ENCODE peak calls at places on chromosomes 13 and 19, in nine cellular contexts. One of them, this sample, is unnamed.

GRCh38 chr19:36605839-36606478 is 846 bp downstream of the ZNF382 start:
- DNase-seq in GM12878: peak; percentile 19
- DNase-seq in sigmoid colon: no peak
- DNase-seq in breast epithelium: no peak
- DNase-seq in stomach: no peak
- DNase-seq in HCT116: no peak
- DNase-seq in prostate gland: no peak
- DNase-seq in HL-60: peak; percentile 22
- DNase-seq in transverse colon: no peak
- DNase-seq in this sample: no peak

GRCh38 chr13:40058757-40059236 is 403.3 kb downstream of the COG6 start:
- DNase-seq in HL-60: no peak
- DNase-seq in GM12878: peak; percentile 61
- DNase-seq in HCT116: no peak
- DNase-seq in breast epithelium: no peak
- DNase-seq in stomach: no peak
- DNase-seq in prostate gland: no peak
- DNase-seq in sigmoid colon: no peak
- DNase-seq in transverse colon: no peak
- DNase-seq in this sample: no peak

GRCh38 chr19:29715695-29716581 is 877 bp upstream of the C19orf12 start:
- DNase-seq in GM12878: no peak
- DNase-seq in sigmoid colon: no peak
- DNase-seq in stomach: no peak
- DNase-seq in prostate gland: no peak
- DNase-seq in HL-60: peak; percentile 16
- DNase-seq in breast epithelium: no peak
- DNase-seq in transverse colon: peak; percentile 42
- DNase-seq in HCT116: no peak
- DNase-seq in this sample: no peak

GRCh38 chr19:47243776-47244547 is 12.4 kb upstream of the CCDC9 start:
- DNase-seq in prostate gland: peak; percentile 79
- DNase-seq in transverse colon: peak; percentile 92
- DNase-seq in HCT116: peak; percentile 85
- DNase-seq in breast epithelium: peak; percentile 89
- DNase-seq in stomach: peak; percentile 91
- DNase-seq in HL-60: peak; percentile 95
- DNase-seq in GM12878: no peak
- DNase-seq in sigmoid colon: peak; percentile 97
- DNase-seq in this sample: peak; percentile 94

GRCh38 chr13:84845875-84846619 is 953.2 kb downstream of the SLITRK6 start:
- DNase-seq in sigmoid colon: no peak
- DNase-seq in stomach: no peak
- DNase-seq in prostate gland: no peak
- DNase-seq in HL-60: no peak
- DNase-seq in GM12878: no peak
- DNase-seq in HCT116: no peak
- DNase-seq in breast epithelium: no peak
- DNase-seq in transverse colon: no peak
- DNase-seq in this sample: no peak

GRCh38 chr13:54185785-54186184 is 1157.2 kb downstream of the OLFM4 start:
- DNase-seq in breast epithelium: no peak
- DNase-seq in GM12878: no peak
- DNase-seq in stomach: no peak
- DNase-seq in sigmoid colon: no peak
- DNase-seq in HCT116: no peak
- DNase-seq in prostate gland: no peak
- DNase-seq in transverse colon: no peak
- DNase-seq in HL-60: no peak
- DNase-seq in this sample: no peak

GRCh38 chr13:112652512-112653458 is 37.1 kb upstream of the ATP11A start:
- DNase-seq in prostate gland: no peak
- DNase-seq in stomach: no peak
- DNase-seq in transverse colon: no peak
- DNase-seq in breast epithelium: no peak
- DNase-seq in HL-60: no peak
- DNase-seq in GM12878: no peak
- DNase-seq in sigmoid colon: no peak
- DNase-seq in HCT116: no peak
- DNase-seq in this sample: no peak

GRCh38 chr19:42080764-42081375 is 4.9 kb downstream of the ZNF574 start:
- DNase-seq in HL-60: no peak
- DNase-seq in prostate gland: no peak
- DNase-seq in GM12878: no peak
- DNase-seq in HCT116: no peak
- DNase-seq in transverse colon: no peak
- DNase-seq in stomach: no peak
- DNase-seq in sigmoid colon: no peak
- DNase-seq in breast epithelium: no peak
- DNase-seq in this sample: no peak

GRCh38 chr13:63901630-63902029 is 2486.0 kb upstream of the PCDH20 start:
- DNase-seq in sigmoid colon: no peak
- DNase-seq in HL-60: no peak
- DNase-seq in transverse colon: no peak
- DNase-seq in prostate gland: no peak
- DNase-seq in HCT116: no peak
- DNase-seq in breast epithelium: no peak
- DNase-seq in GM12878: no peak
- DNase-seq in stomach: no peak
- DNase-seq in this sample: no peak

GRCh38 chr13:30689752-30690151 is 45.6 kb upstream of the ALOX5AP start:
- DNase-seq in stomach: no peak
- DNase-seq in transverse colon: no peak
- DNase-seq in prostate gland: no peak
- DNase-seq in breast epithelium: no peak
- DNase-seq in HCT116: no peak
- DNase-seq in sigmoid colon: no peak
- DNase-seq in HL-60: no peak
- DNase-seq in GM12878: no peak
- DNase-seq in this sample: no peak

GRCh38 chr19:39778763-39779162 is at the start of gene LEUTX:
- DNase-seq in sigmoid colon: no peak
- DNase-seq in stomach: no peak
- DNase-seq in HCT116: no peak
- DNase-seq in HL-60: no peak
- DNase-seq in breast epithelium: no peak
- DNase-seq in prostate gland: no peak
- DNase-seq in transverse colon: no peak
- DNase-seq in GM12878: peak; percentile 55
- DNase-seq in this sample: no peak

GRCh38 chr13:74644239-74644638 is 510.0 kb upstream of the KLF12 start:
- DNase-seq in HL-60: no peak
- DNase-seq in transverse colon: no peak
- DNase-seq in HCT116: no peak
- DNase-seq in stomach: no peak
- DNase-seq in GM12878: no peak
- DNase-seq in sigmoid colon: no peak
- DNase-seq in breast epithelium: no peak
- DNase-seq in prostate gland: no peak
- DNase-seq in this sample: no peak

GRCh38 chr13:51761638-51762350 is 42.2 kb downstream of the DHRS12 start:
- DNase-seq in stomach: no peak
- DNase-seq in HCT116: no peak
- DNase-seq in prostate gland: no peak
- DNase-seq in HL-60: no peak
- DNase-seq in breast epithelium: no peak
- DNase-seq in transverse colon: no peak
- DNase-seq in sigmoid colon: no peak
- DNase-seq in GM12878: no peak
- DNase-seq in this sample: no peak

GRCh38 chr19:14614099-14614412 is 31.2 kb downstream of the CLEC17A start:
- DNase-seq in GM12878: peak; percentile 38
- DNase-seq in sigmoid colon: no peak
- DNase-seq in breast epithelium: no peak
- DNase-seq in transverse colon: no peak
- DNase-seq in stomach: no peak
- DNase-seq in HL-60: peak; percentile 71
- DNase-seq in HCT116: no peak
- DNase-seq in prostate gland: no peak
- DNase-seq in this sample: no peak

GRCh38 chr19:24054044-24054935 is 32.7 kb upstream of the ZNF254 start:
- DNase-seq in HL-60: no peak
- DNase-seq in transverse colon: no peak
- DNase-seq in breast epithelium: peak; percentile 35
- DNase-seq in sigmoid colon: no peak
- DNase-seq in GM12878: no peak
- DNase-seq in stomach: no peak
- DNase-seq in prostate gland: no peak
- DNase-seq in HCT116: peak; percentile 24
- DNase-seq in this sample: no peak

GRCh38 chr13:41561179-41561578 is 103.8 kb downstream of the RGCC start:
- DNase-seq in prostate gland: no peak
- DNase-seq in HL-60: no peak
- DNase-seq in breast epithelium: no peak
- DNase-seq in HCT116: no peak
- DNase-seq in sigmoid colon: no peak
- DNase-seq in transverse colon: no peak
- DNase-seq in stomach: no peak
- DNase-seq in GM12878: no peak
- DNase-seq in this sample: no peak

GRCh38 chr19:4720037-4720700 is 3.5 kb downstream of the DPP9 start:
- DNase-seq in HCT116: no peak
- DNase-seq in GM12878: no peak
- DNase-seq in stomach: no peak
- DNase-seq in transverse colon: no peak
- DNase-seq in breast epithelium: no peak
- DNase-seq in prostate gland: no peak
- DNase-seq in sigmoid colon: no peak
- DNase-seq in HL-60: no peak
- DNase-seq in this sample: no peak

GRCh38 chr19:4717191-4717965 is 6.3 kb downstream of the DPP9 start:
- DNase-seq in transverse colon: no peak
- DNase-seq in HL-60: no peak
- DNase-seq in GM12878: no peak
- DNase-seq in breast epithelium: no peak
- DNase-seq in sigmoid colon: no peak
- DNase-seq in prostate gland: no peak
- DNase-seq in stomach: no peak
- DNase-seq in HCT116: no peak
- DNase-seq in this sample: no peak

GRCh38 chr19:4719499-4719866 is 4.2 kb downstream of the DPP9 start:
- DNase-seq in sigmoid colon: no peak
- DNase-seq in GM12878: no peak
- DNase-seq in transverse colon: no peak
- DNase-seq in prostate gland: no peak
- DNase-seq in HCT116: no peak
- DNase-seq in stomach: no peak
- DNase-seq in breast epithelium: no peak
- DNase-seq in HL-60: no peak
- DNase-seq in this sample: no peak

GRCh38 chr19:4715529-4716221 is 8.0 kb downstream of the DPP9 start:
- DNase-seq in transverse colon: peak; percentile 38
- DNase-seq in breast epithelium: no peak
- DNase-seq in prostate gland: no peak
- DNase-seq in stomach: peak; percentile 90
- DNase-seq in GM12878: no peak
- DNase-seq in HL-60: no peak
- DNase-seq in HCT116: no peak
- DNase-seq in sigmoid colon: no peak
- DNase-seq in this sample: no peak

GRCh38 chr19:4717966-4718701 is 5.5 kb downstream of the DPP9 start:
- DNase-seq in sigmoid colon: no peak
- DNase-seq in stomach: no peak
- DNase-seq in transverse colon: no peak
- DNase-seq in GM12878: no peak
- DNase-seq in HL-60: no peak
- DNase-seq in breast epithelium: no peak
- DNase-seq in HCT116: no peak
- DNase-seq in prostate gland: no peak
- DNase-seq in this sample: no peak
- TF ChIP-seq POLR2AphosphoS5 in sigmoid colon: no peak
- TF ChIP-seq POLR2AphosphoS5 in stomach: no peak
- TF ChIP-seq POLR2AphosphoS5 in transverse colon: no peak
- TF ChIP-seq POLR2AphosphoS5 in GM12878: no peak
- TF ChIP-seq POLR2AphosphoS5 in HL-60: no peak
- TF ChIP-seq POLR2AphosphoS5 in breast epithelium: no peak
- TF ChIP-seq POLR2AphosphoS5 in HCT116: no peak
- TF ChIP-seq POLR2AphosphoS5 in prostate gland: no peak
- TF ChIP-seq POLR2AphosphoS5 in this sample: no peak

DNA sequence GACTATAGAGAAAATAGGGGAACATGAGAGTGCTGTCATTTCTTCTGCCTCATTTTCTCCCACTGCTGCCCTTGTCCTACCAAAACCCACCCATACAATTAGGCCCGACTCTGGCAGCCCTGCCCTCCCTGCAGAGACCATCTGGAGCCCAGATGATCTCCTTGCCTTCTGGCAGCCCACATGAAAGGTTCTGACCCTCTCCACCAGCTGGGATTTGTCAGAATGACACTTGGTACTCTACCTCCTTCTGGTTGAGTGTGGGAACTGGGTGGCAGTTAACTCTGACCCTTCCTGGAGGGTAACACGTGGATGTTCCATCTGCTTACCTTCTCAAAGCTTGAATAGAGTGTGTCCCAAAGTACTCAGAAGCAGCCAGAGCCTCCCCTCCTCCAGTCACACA is 21.0 kb upstream of the SIAH3 start:
- DNase-seq in sigmoid colon: no peak
- DNase-seq in HL-60: no peak
- DNase-seq in breast epithelium: no peak
- DNase-seq in GM12878: no peak
- DNase-seq in prostate gland: no peak
- DNase-seq in transverse colon: no peak
- DNase-seq in stomach: no peak
- DNase-seq in HCT116: no peak
- DNase-seq in this sample: no peak
- TF ChIP-seq POLR2AphosphoS5 in sigmoid colon: no peak
- TF ChIP-seq POLR2AphosphoS5 in HL-60: no peak
- TF ChIP-seq POLR2AphosphoS5 in breast epithelium: no peak
- TF ChIP-seq POLR2AphosphoS5 in GM12878: no peak
- TF ChIP-seq POLR2AphosphoS5 in prostate gland: no peak
- TF ChIP-seq POLR2AphosphoS5 in transverse colon: no peak
- TF ChIP-seq POLR2AphosphoS5 in stomach: no peak
- TF ChIP-seq POLR2AphosphoS5 in HCT116: no peak
- TF ChIP-seq POLR2AphosphoS5 in this sample: no peak

DNA sequence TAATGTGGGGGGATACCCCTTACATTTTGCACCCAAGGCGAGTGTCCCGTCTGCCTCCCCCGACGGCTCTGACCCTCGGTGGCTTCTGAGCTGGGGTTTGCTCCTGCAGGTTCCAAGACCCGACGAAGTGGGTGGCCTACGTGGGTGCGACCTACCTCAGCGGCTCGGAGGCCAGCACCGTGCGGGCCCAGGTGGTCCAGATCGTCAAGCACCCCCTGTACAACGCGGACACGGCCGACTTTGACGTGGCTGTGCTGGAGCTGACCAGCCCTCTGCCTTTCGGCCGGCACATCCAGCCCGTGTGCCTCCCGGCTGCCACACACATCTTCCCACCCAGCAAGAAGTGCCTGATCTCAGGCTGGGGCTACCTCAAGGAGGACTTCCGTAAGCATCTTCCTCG is 19.1 kb downstream of the TIMM13 start:
- DNase-seq in transverse colon: no peak
- DNase-seq in HCT116: no peak
- DNase-seq in breast epithelium: no peak
- DNase-seq in prostate gland: no peak
- DNase-seq in GM12878: no peak
- DNase-seq in stomach: no peak
- DNase-seq in HL-60: no peak
- DNase-seq in sigmoid colon: no peak
- DNase-seq in this sample: no peak
- TF ChIP-seq POLR2AphosphoS5 in transverse colon: no peak
- TF ChIP-seq POLR2AphosphoS5 in HCT116: no peak
- TF ChIP-seq POLR2AphosphoS5 in breast epithelium: no peak
- TF ChIP-seq POLR2AphosphoS5 in prostate gland: no peak
- TF ChIP-seq POLR2AphosphoS5 in GM12878: no peak
- TF ChIP-seq POLR2AphosphoS5 in stomach: no peak
- TF ChIP-seq POLR2AphosphoS5 in HL-60: no peak
- TF ChIP-seq POLR2AphosphoS5 in sigmoid colon: no peak
- TF ChIP-seq POLR2AphosphoS5 in this sample: no peak

GRCh38 chr13:45417790-45418534 is at the start of gene SLC25A30:
- DNase-seq in transverse colon: peak; percentile 97
- DNase-seq in breast epithelium: peak; percentile 91
- DNase-seq in GM12878: peak; percentile 51
- DNase-seq in stomach: peak; percentile 96
- DNase-seq in prostate gland: peak; percentile 97
- DNase-seq in HCT116: peak; percentile 91
- DNase-seq in HL-60: peak; percentile 78
- DNase-seq in sigmoid colon: peak; percentile 98
- DNase-seq in this sample: peak; percentile 71
- TF ChIP-seq POLR2AphosphoS5 in transverse colon: peak; percentile 79
- TF ChIP-seq POLR2AphosphoS5 in breast epithelium: no peak
- TF ChIP-seq POLR2AphosphoS5 in GM12878: peak; percentile 48
- TF ChIP-seq POLR2AphosphoS5 in stomach: peak; percentile 15
- TF ChIP-seq POLR2AphosphoS5 in prostate gland: peak; percentile 84
- TF ChIP-seq POLR2AphosphoS5 in HCT116: peak; percentile 94
- TF ChIP-seq POLR2AphosphoS5 in HL-60: peak; percentile 48
- TF ChIP-seq POLR2AphosphoS5 in sigmoid colon: peak; percentile 86
- TF ChIP-seq POLR2AphosphoS5 in this sample: no peak